ENCODE peak calls at places on chromosomes 11 and 22, in eight cellular contexts. R is iPS DF 6.9; D is mammary epithelial cell; H is brain microvascular endothelial cell; M is spleen; Z is CD4-positive, CD25-positive, alpha-beta regulatory T cell; A is cardiac muscle cell; K is GM23248. X is an unnamed sample.

GRCh38 chr22:20016734-20017621 is at the start of gene ARVCF:
- DNase-seq in K (peak; percentile 93), Z (peak; percentile 88), D (peak; percentile 86), M (peak; percentile 94), R (peak; percentile 66), H (peak; percentile 78), A (peak; percentile 92), X (peak; percentile 93)

GRCh38 chr22:31393890-31394289 is 5.5 kb upstream of the DRG1 start:
- DNase-seq in H (peak; percentile 9), M (no peak), R (no peak), D (no peak), K (no peak), Z (no peak), A (no peak), X (no peak)

GRCh38 chr11:68043349-68044144 is 4.7 kb downstream of the TCIRG1 start:
- DNase-seq in H (peak; percentile 83), K (peak; percentile 42), Z (no peak), A (peak; percentile 53), R (no peak), D (no peak), M (peak; percentile 75), X (peak; percentile 49)

GRCh38 chr11:119892311-119892808 is 163.4 kb upstream of the NECTIN1 start:
- DNase-seq in R (no peak), H (no peak), Z (no peak), M (peak; percentile 64), A (no peak), K (no peak), D (no peak), X (no peak)

GRCh38 chr22:19555651-19556050 is 31.4 kb upstream of the CLDN5 start:
- DNase-seq in K (no peak), D (no peak), Z (no peak), M (peak; percentile 24), A (no peak), R (no peak), H (no peak), X (no peak)

GRCh38 chr22:49258107-49259010 is 569.3 kb downstream of the BRD1 start:
- DNase-seq in H (no peak), Z (no peak), K (no peak), A (no peak), M (no peak), R (no peak), D (no peak), X (no peak)

GRCh38 chr22:30857103-30857502 is 111.5 kb downstream of the MORC2 start:
- DNase-seq in A (no peak), D (no peak), H (no peak), Z (no peak), K (no peak), R (no peak), M (peak; percentile 31), X (no peak)

GRCh38 chr11:3229673-3230630 is 2.3 kb downstream of the MRGPRE start:
- DNase-seq in K (no peak), D (no peak), H (no peak), A (no peak), R (no peak), M (peak; percentile 65), Z (no peak), X (no peak)

GRCh38 chr11:68353118-68353517 is 40.7 kb downstream of the LRP5 start:
- DNase-seq in R (no peak), M (no peak), D (no peak), K (no peak), A (no peak), H (no peak), Z (no peak), X (no peak)

GRCh38 chr11:8086001-8086479 is 5.0 kb downstream of the TUB start:
- DNase-seq in Z (no peak), K (peak; percentile 29), H (no peak), M (peak; percentile 62), D (no peak), R (no peak), A (no peak), X (no peak)

GRCh38 chr11:66479741-66480115 is 506 bp upstream of the DPP3 start:
- DNase-seq in Z (no peak), H (no peak), D (no peak), K (no peak), R (no peak), A (no peak), M (no peak), X (no peak)

GRCh38 chr11:115129771-115130306 is 374.4 kb downstream of the CADM1 start:
- DNase-seq in M (no peak), A (no peak), D (no peak), K (no peak), R (no peak), Z (no peak), H (no peak), X (no peak)

GRCh38 chr11:68036717-68037239 is 2.0 kb upstream of the TCIRG1 start:
- DNase-seq in K (no peak), R (no peak), Z (no peak), M (peak; percentile 96), A (no peak), H (no peak), D (no peak), X (no peak)

GRCh38 chr11:108199446-108200321 is 22.8 kb downstream of the NPAT start:
- DNase-seq in H (peak; percentile 30), D (peak; percentile 97), K (peak; percentile 66), R (no peak), A (peak; percentile 82), Z (no peak), M (no peak), X (peak; percentile 76)
- H3K4me3 ChIP-seq in H (no peak overlapping the region), D (peak overlapping the region; percentile 48), K (no peak overlapping the region), R (no peak overlapping the region), A (no peak overlapping the region), Z (no peak overlapping the region), M (no peak overlapping the region), X (no peak overlapping the region)

GRCh38 chr22:23752090-23752691 is 1.3 kb upstream of the ZNF70 start:
- DNase-seq in M (peak; percentile 92), R (no peak), A (no peak), D (no peak), Z (no peak), K (no peak), H (no peak), X (no peak)
- H3K4me3 ChIP-seq in M (no peak overlapping the region), R (no peak overlapping the region), A (no peak overlapping the region), D (no peak overlapping the region), Z (no peak overlapping the region), K (no peak overlapping the region), H (no peak overlapping the region), X (no peak overlapping the region)

GRCh38 chr11:121059605-121060004 is 35.7 kb downstream of the TBCEL start:
- DNase-seq in Z (no peak), K (no peak), H (no peak), D (no peak), M (no peak), A (no peak), R (no peak), X (no peak)
- H3K4me3 ChIP-seq in Z (peak overlapping the region; percentile 2), K (no peak overlapping the region), H (no peak overlapping the region), D (no peak overlapping the region), M (no peak overlapping the region), A (no peak overlapping the region), R (no peak overlapping the region), X (no peak overlapping the region)

DNA sequence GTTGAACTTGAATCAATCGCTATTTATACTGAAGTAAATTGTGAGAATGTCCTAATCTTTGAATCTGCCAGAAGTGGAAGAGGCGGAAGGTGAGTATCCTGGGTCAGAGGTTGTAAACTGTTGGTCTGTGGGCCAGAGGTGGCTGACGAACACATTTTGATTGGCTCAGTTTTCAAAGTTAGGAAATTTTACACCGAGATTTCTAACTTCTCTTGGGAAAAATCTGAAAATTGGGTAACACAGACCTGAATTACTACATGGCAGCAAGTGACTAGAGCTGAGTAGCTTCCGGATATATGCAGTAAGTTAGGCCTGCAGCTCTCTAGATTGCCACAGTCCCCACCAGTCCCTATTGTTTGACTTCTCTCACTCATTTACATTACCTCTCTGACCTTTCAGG is 56.8 kb upstream of the ALKBH3 start:
- DNase-seq in Z (no peak), A (no peak), R (no peak), M (no peak), H (no peak), K (no peak), D (no peak), X (no peak)
- H3K4me3 ChIP-seq in Z (no peak overlapping the region), A (no peak overlapping the region), R (no peak overlapping the region), M (no peak overlapping the region), H (no peak overlapping the region), K (no peak overlapping the region), D (no peak overlapping the region), X (no peak overlapping the region)

X was measured in cardiac fibroblast.